ENCODE peak calls at places on chromosomes 12 and 14, in eight cellular contexts. P, R, U, E, A, X, M and J are unnamed samples.

GRCh38 chr14:53881161-53881846 is 75.3 kb downstream of the BMP4 start:
- DNase-seq in P (no peak), R (no peak), U (no peak), E (peak; percentile 70), A (no peak), X (no peak), M (no peak), J (no peak)

GRCh38 chr12:68794653-68795253 is 13.2 kb upstream of the MDM2 start:
- DNase-seq in P (no peak), R (no peak), U (no peak), E (peak; percentile 65), A (no peak), X (no peak), M (no peak), J (no peak)

GRCh38 chr12:15837141-15837781 is 44.9 kb upstream of the STRAP start:
- DNase-seq in P (no peak), R (no peak), U (no peak), E (peak; percentile 92), A (no peak), X (peak; percentile 24), M (no peak), J (no peak)

GRCh38 chr14:73489481-73490175 is 1.1 kb upstream of the RIOX1 start:
- DNase-seq in P (no peak), R (no peak), U (no peak), E (no peak), A (no peak), X (no peak), M (no peak), J (peak; percentile 87)

GRCh38 chr14:26925876-26926584 is 328.2 kb upstream of the NOVA1 start:
- DNase-seq in P (no peak), R (no peak), U (no peak), E (peak; percentile 43), A (no peak), X (no peak), M (no peak), J (no peak)

GRCh38 chr12:67925077-67925476 is 64.2 kb upstream of the IFNG-AS1 start:
- DNase-seq in P (no peak), R (no peak), U (no peak), E (peak; percentile 63), A (no peak), X (no peak), M (no peak), J (no peak)

GRCh38 chr12:16349132-16349463 is 1.7 kb downstream of the MGST1 start:
- DNase-seq in P (peak; percentile 30), R (no peak), U (no peak), E (peak; percentile 88), A (no peak), X (peak; percentile 55), M (no peak), J (no peak)

GRCh38 chr12:3313655-3314305 is 177.2 kb upstream of the PRMT8 start:
- DNase-seq in P (peak; percentile 65), R (no peak), U (peak; percentile 45), E (no peak), A (peak; percentile 35), X (no peak), M (peak; percentile 41), J (peak; percentile 50)

GRCh38 chr14:42241101-42241500 is 634.4 kb downstream of the LRFN5 start:
- DNase-seq in P (no peak), R (no peak), U (no peak), E (no peak), A (no peak), X (no peak), M (no peak), J (no peak)

GRCh38 chr14:33589334-33589733 is 361.5 kb downstream of the EGLN3 start:
- DNase-seq in P (no peak), R (no peak), U (no peak), E (peak; percentile 98), A (no peak), X (no peak), M (no peak), J (no peak)

GRCh38 chr12:93847517-93848452 is 170.6 kb downstream of the CRADD start:
- DNase-seq in P (no peak), R (no peak), U (no peak), E (no peak), A (no peak), X (no peak), M (peak; percentile 75), J (no peak)

GRCh38 chr14:21095430-21096205 is 2.8 kb downstream of the ZNF219 start:
- DNase-seq in P (no peak), R (no peak), U (no peak), E (no peak), A (no peak), X (no peak), M (no peak), J (no peak)

GRCh38 chr12:91222746-91223145 is 40.1 kb upstream of the DCN start:
- DNase-seq in P (no peak), R (no peak), U (no peak), E (peak; percentile 79), A (no peak), X (no peak), M (no peak), J (no peak)

GRCh38 chr14:86364634-86365033 is 834.7 kb downstream of the FLRT2 start:
- DNase-seq in P (no peak), R (no peak), U (no peak), E (no peak), A (no peak), X (no peak), M (no peak), J (no peak)

GRCh38 chr12:57890191-57891120 is 43.9 kb upstream of the CTDSP2 start:
- DNase-seq in P (peak; percentile 25), R (no peak), U (no peak), E (peak; percentile 63), A (no peak), X (no peak), M (no peak), J (no peak)

GRCh38 chr12:24909667-24910066 is 39.2 kb downstream of the BCAT1 start:
- DNase-seq in P (no peak), R (no peak), U (no peak), E (peak; percentile 93), A (no peak), X (peak; percentile 79), M (no peak), J (peak; percentile 36)

GRCh38 chr14:49977126-49977841 is 84.4 kb downstream of the ARF6 start:
- DNase-seq in P (no peak), R (peak; percentile 72), U (no peak), E (no peak), A (no peak), X (no peak), M (no peak), J (no peak)

GRCh38 chr12:130761537-130762318 is 45.6 kb upstream of the RIMBP2 start:
- DNase-seq in P (peak; percentile 63), R (peak; percentile 72), U (peak; percentile 58), E (peak; percentile 14), A (peak; percentile 33), X (peak; percentile 61), M (peak; percentile 73), J (peak; percentile 77)

GRCh38 chr12:47087088-47087688 is 7.4 kb upstream of the AMIGO2 start:
- DNase-seq in P (peak; percentile 81), R (no peak), U (no peak), E (peak; percentile 65), A (peak; percentile 84), X (no peak), M (no peak), J (peak; percentile 49)

GRCh38 chr12:8644345-8645248 is 18.0 kb downstream of the MFAP5 start:
- DNase-seq in P (no peak), R (peak; percentile 63), U (no peak), E (no peak), A (no peak), X (no peak), M (peak; percentile 56), J (no peak)

GRCh38 chr12:81332054-81332453 is 254.2 kb downstream of the ACSS3 start:
- DNase-seq in P (peak; percentile 17), R (no peak), U (no peak), E (no peak), A (no peak), X (no peak), M (no peak), J (no peak)